ENCODE peak calls at places on chromosomes 16 and 17, in seven cellular contexts. One of them, this sample, is unnamed.

GRCh38 chr16:81601008-81601428 is 156.4 kb downstream of the CMIP start:
- DNase-seq in NCI-H1694 treated with DMSO at 0.1 percent for 48 hours: peak; percentile 29
- DNase-seq in activated CD8-positive, alpha-beta memory T cell treated with anti-CD3 and anti-CD28 coated beads for 1 hour: no peak
- DNase-seq in Ammon's horn: peak; percentile 46
- DNase-seq in stimulated activated CD8-positive, alpha-beta memory T cell treated with anti-CD3 and anti-CD28 coated beads, Interleukin-4, amount 100 ng/mL, for 1 hour: no peak
- DNase-seq in T-helper 2 cell: no peak
- DNase-seq in EL: peak; percentile 64
- DNase-seq in this sample: no peak

GRCh38 chr16:86874141-86874540 is 295.8 kb downstream of the FOXL1 start:
- DNase-seq in NCI-H1694 treated with DMSO at 0.1 percent for 48 hours: no peak
- DNase-seq in activated CD8-positive, alpha-beta memory T cell treated with anti-CD3 and anti-CD28 coated beads for 1 hour: no peak
- DNase-seq in Ammon's horn: no peak
- DNase-seq in stimulated activated CD8-positive, alpha-beta memory T cell treated with anti-CD3 and anti-CD28 coated beads, Interleukin-4, amount 100 ng/mL, for 1 hour: no peak
- DNase-seq in T-helper 2 cell: no peak
- DNase-seq in EL: peak; percentile 36
- DNase-seq in this sample: peak; percentile 26

GRCh38 chr16:31472559-31473203 is 729 bp downstream of the TGFB1I1 start:
- DNase-seq in NCI-H1694 treated with DMSO at 0.1 percent for 48 hours: peak; percentile 1
- DNase-seq in activated CD8-positive, alpha-beta memory T cell treated with anti-CD3 and anti-CD28 coated beads for 1 hour: no peak
- DNase-seq in Ammon's horn: no peak
- DNase-seq in stimulated activated CD8-positive, alpha-beta memory T cell treated with anti-CD3 and anti-CD28 coated beads, Interleukin-4, amount 100 ng/mL, for 1 hour: no peak
- DNase-seq in T-helper 2 cell: no peak
- DNase-seq in EL: peak; percentile 93
- DNase-seq in this sample: peak; percentile 40

GRCh38 chr17:78591263-78591671 is 14.1 kb upstream of the DNAH17 start:
- DNase-seq in NCI-H1694 treated with DMSO at 0.1 percent for 48 hours: no peak
- DNase-seq in activated CD8-positive, alpha-beta memory T cell treated with anti-CD3 and anti-CD28 coated beads for 1 hour: no peak
- DNase-seq in Ammon's horn: no peak
- DNase-seq in stimulated activated CD8-positive, alpha-beta memory T cell treated with anti-CD3 and anti-CD28 coated beads, Interleukin-4, amount 100 ng/mL, for 1 hour: no peak
- DNase-seq in T-helper 2 cell: no peak
- DNase-seq in EL: no peak
- DNase-seq in this sample: no peak

GRCh38 chr16:31745900-31746299 is 127.7 kb upstream of the ZNF267 start:
- DNase-seq in NCI-H1694 treated with DMSO at 0.1 percent for 48 hours: no peak
- DNase-seq in activated CD8-positive, alpha-beta memory T cell treated with anti-CD3 and anti-CD28 coated beads for 1 hour: no peak
- DNase-seq in Ammon's horn: no peak
- DNase-seq in stimulated activated CD8-positive, alpha-beta memory T cell treated with anti-CD3 and anti-CD28 coated beads, Interleukin-4, amount 100 ng/mL, for 1 hour: no peak
- DNase-seq in T-helper 2 cell: no peak
- DNase-seq in EL: no peak
- DNase-seq in this sample: no peak

GRCh38 chr17:18320301-18320700 is 5.2 kb downstream of the SMCR8 start:
- DNase-seq in NCI-H1694 treated with DMSO at 0.1 percent for 48 hours: no peak
- DNase-seq in activated CD8-positive, alpha-beta memory T cell treated with anti-CD3 and anti-CD28 coated beads for 1 hour: no peak
- DNase-seq in Ammon's horn: no peak
- DNase-seq in stimulated activated CD8-positive, alpha-beta memory T cell treated with anti-CD3 and anti-CD28 coated beads, Interleukin-4, amount 100 ng/mL, for 1 hour: no peak
- DNase-seq in T-helper 2 cell: no peak
- DNase-seq in EL: no peak
- DNase-seq in this sample: no peak

GRCh38 chr16:30155188-30155587 is 28.2 kb upstream of the CORO1A start:
- DNase-seq in NCI-H1694 treated with DMSO at 0.1 percent for 48 hours: no peak
- DNase-seq in activated CD8-positive, alpha-beta memory T cell treated with anti-CD3 and anti-CD28 coated beads for 1 hour: no peak
- DNase-seq in Ammon's horn: no peak
- DNase-seq in stimulated activated CD8-positive, alpha-beta memory T cell treated with anti-CD3 and anti-CD28 coated beads, Interleukin-4, amount 100 ng/mL, for 1 hour: no peak
- DNase-seq in T-helper 2 cell: no peak
- DNase-seq in EL: no peak
- DNase-seq in this sample: no peak

GRCh38 chr17:40283662-40284061 is 4.0 kb upstream of the CDC6 start:
- DNase-seq in NCI-H1694 treated with DMSO at 0.1 percent for 48 hours: no peak
- DNase-seq in activated CD8-positive, alpha-beta memory T cell treated with anti-CD3 and anti-CD28 coated beads for 1 hour: no peak
- DNase-seq in Ammon's horn: no peak
- DNase-seq in stimulated activated CD8-positive, alpha-beta memory T cell treated with anti-CD3 and anti-CD28 coated beads, Interleukin-4, amount 100 ng/mL, for 1 hour: no peak
- DNase-seq in T-helper 2 cell: no peak
- DNase-seq in EL: peak; percentile 94
- DNase-seq in this sample: peak; percentile 57

GRCh38 chr17:81125573-81126081 is 39.7 kb upstream of the PVALEF start:
- DNase-seq in NCI-H1694 treated with DMSO at 0.1 percent for 48 hours: no peak
- DNase-seq in activated CD8-positive, alpha-beta memory T cell treated with anti-CD3 and anti-CD28 coated beads for 1 hour: no peak
- DNase-seq in Ammon's horn: no peak
- DNase-seq in stimulated activated CD8-positive, alpha-beta memory T cell treated with anti-CD3 and anti-CD28 coated beads, Interleukin-4, amount 100 ng/mL, for 1 hour: no peak
- DNase-seq in T-helper 2 cell: no peak
- DNase-seq in EL: no peak
- DNase-seq in this sample: no peak

GRCh38 chr16:88528902-88529318 is 41.3 kb upstream of the ZC3H18 start:
- DNase-seq in NCI-H1694 treated with DMSO at 0.1 percent for 48 hours: no peak
- DNase-seq in activated CD8-positive, alpha-beta memory T cell treated with anti-CD3 and anti-CD28 coated beads for 1 hour: no peak
- DNase-seq in Ammon's horn: no peak
- DNase-seq in stimulated activated CD8-positive, alpha-beta memory T cell treated with anti-CD3 and anti-CD28 coated beads, Interleukin-4, amount 100 ng/mL, for 1 hour: no peak
- DNase-seq in T-helper 2 cell: no peak
- DNase-seq in EL: no peak
- DNase-seq in this sample: no peak

GRCh38 chr17:72471296-72471695 is 350.5 kb downstream of the SOX9 start:
- DNase-seq in NCI-H1694 treated with DMSO at 0.1 percent for 48 hours: no peak
- DNase-seq in activated CD8-positive, alpha-beta memory T cell treated with anti-CD3 and anti-CD28 coated beads for 1 hour: no peak
- DNase-seq in Ammon's horn: no peak
- DNase-seq in stimulated activated CD8-positive, alpha-beta memory T cell treated with anti-CD3 and anti-CD28 coated beads, Interleukin-4, amount 100 ng/mL, for 1 hour: no peak
- DNase-seq in T-helper 2 cell: no peak
- DNase-seq in EL: no peak
- DNase-seq in this sample: no peak

GRCh38 chr16:22193134-22193411 is 13.0 kb upstream of the EEF2K start:
- DNase-seq in NCI-H1694 treated with DMSO at 0.1 percent for 48 hours: no peak
- DNase-seq in activated CD8-positive, alpha-beta memory T cell treated with anti-CD3 and anti-CD28 coated beads for 1 hour: no peak
- DNase-seq in Ammon's horn: no peak
- DNase-seq in stimulated activated CD8-positive, alpha-beta memory T cell treated with anti-CD3 and anti-CD28 coated beads, Interleukin-4, amount 100 ng/mL, for 1 hour: no peak
- DNase-seq in T-helper 2 cell: no peak
- DNase-seq in EL: no peak
- DNase-seq in this sample: no peak

GRCh38 chr16:62615526-62615925 is 579.3 kb upstream of the CDH8 start:
- DNase-seq in NCI-H1694 treated with DMSO at 0.1 percent for 48 hours: no peak
- DNase-seq in activated CD8-positive, alpha-beta memory T cell treated with anti-CD3 and anti-CD28 coated beads for 1 hour: no peak
- DNase-seq in Ammon's horn: no peak
- DNase-seq in stimulated activated CD8-positive, alpha-beta memory T cell treated with anti-CD3 and anti-CD28 coated beads, Interleukin-4, amount 100 ng/mL, for 1 hour: no peak
- DNase-seq in T-helper 2 cell: no peak
- DNase-seq in EL: no peak
- DNase-seq in this sample: no peak

GRCh38 chr16:35188288-35189155 is 1729.1 kb downstream of the TP53TG3F start:
- DNase-seq in NCI-H1694 treated with DMSO at 0.1 percent for 48 hours: no peak
- DNase-seq in activated CD8-positive, alpha-beta memory T cell treated with anti-CD3 and anti-CD28 coated beads for 1 hour: no peak
- DNase-seq in Ammon's horn: no peak
- DNase-seq in stimulated activated CD8-positive, alpha-beta memory T cell treated with anti-CD3 and anti-CD28 coated beads, Interleukin-4, amount 100 ng/mL, for 1 hour: no peak
- DNase-seq in T-helper 2 cell: no peak
- DNase-seq in EL: no peak
- DNase-seq in this sample: no peak

GRCh38 chr16:27729516-27730304 is 179.8 kb downstream of the KATNIP start:
- DNase-seq in NCI-H1694 treated with DMSO at 0.1 percent for 48 hours: peak; percentile 21
- DNase-seq in activated CD8-positive, alpha-beta memory T cell treated with anti-CD3 and anti-CD28 coated beads for 1 hour: no peak
- DNase-seq in Ammon's horn: peak; percentile 69
- DNase-seq in stimulated activated CD8-positive, alpha-beta memory T cell treated with anti-CD3 and anti-CD28 coated beads, Interleukin-4, amount 100 ng/mL, for 1 hour: no peak
- DNase-seq in T-helper 2 cell: no peak
- DNase-seq in EL: peak; percentile 13
- DNase-seq in this sample: no peak

GRCh38 chr17:40530988-40531971 is 29.9 kb upstream of the TNS4 start:
- DNase-seq in NCI-H1694 treated with DMSO at 0.1 percent for 48 hours: no peak
- DNase-seq in activated CD8-positive, alpha-beta memory T cell treated with anti-CD3 and anti-CD28 coated beads for 1 hour: no peak
- DNase-seq in Ammon's horn: no peak
- DNase-seq in stimulated activated CD8-positive, alpha-beta memory T cell treated with anti-CD3 and anti-CD28 coated beads, Interleukin-4, amount 100 ng/mL, for 1 hour: no peak
- DNase-seq in T-helper 2 cell: peak; percentile 70
- DNase-seq in EL: no peak
- DNase-seq in this sample: no peak

GRCh38 chr16:72474511-72475123 is 302.7 kb upstream of the PMFBP1 start:
- DNase-seq in NCI-H1694 treated with DMSO at 0.1 percent for 48 hours: no peak
- DNase-seq in activated CD8-positive, alpha-beta memory T cell treated with anti-CD3 and anti-CD28 coated beads for 1 hour: no peak
- DNase-seq in Ammon's horn: no peak
- DNase-seq in stimulated activated CD8-positive, alpha-beta memory T cell treated with anti-CD3 and anti-CD28 coated beads, Interleukin-4, amount 100 ng/mL, for 1 hour: no peak
- DNase-seq in T-helper 2 cell: no peak
- DNase-seq in EL: peak; percentile 83
- DNase-seq in this sample: peak; percentile 79

GRCh38 chr17:4533522-4534502 is 21.4 kb downstream of the MYBBP1A start:
- DNase-seq in NCI-H1694 treated with DMSO at 0.1 percent for 48 hours: peak; percentile 16
- DNase-seq in activated CD8-positive, alpha-beta memory T cell treated with anti-CD3 and anti-CD28 coated beads for 1 hour: no peak
- DNase-seq in Ammon's horn: peak; percentile 97
- DNase-seq in stimulated activated CD8-positive, alpha-beta memory T cell treated with anti-CD3 and anti-CD28 coated beads, Interleukin-4, amount 100 ng/mL, for 1 hour: no peak
- DNase-seq in T-helper 2 cell: no peak
- DNase-seq in EL: no peak
- DNase-seq in this sample: no peak

GRCh38 chr16:87790278-87791023 is 24.7 kb upstream of the KLHDC4 start:
- DNase-seq in NCI-H1694 treated with DMSO at 0.1 percent for 48 hours: no peak
- DNase-seq in activated CD8-positive, alpha-beta memory T cell treated with anti-CD3 and anti-CD28 coated beads for 1 hour: no peak
- DNase-seq in Ammon's horn: no peak
- DNase-seq in stimulated activated CD8-positive, alpha-beta memory T cell treated with anti-CD3 and anti-CD28 coated beads, Interleukin-4, amount 100 ng/mL, for 1 hour: no peak
- DNase-seq in T-helper 2 cell: no peak
- DNase-seq in EL: peak; percentile 34
- DNase-seq in this sample: no peak

GRCh38 chr17:27293359-27293897 is 486 bp upstream of the WSB1 start:
- DNase-seq in NCI-H1694 treated with DMSO at 0.1 percent for 48 hours: no peak
- DNase-seq in activated CD8-positive, alpha-beta memory T cell treated with anti-CD3 and anti-CD28 coated beads for 1 hour: no peak
- DNase-seq in Ammon's horn: no peak
- DNase-seq in stimulated activated CD8-positive, alpha-beta memory T cell treated with anti-CD3 and anti-CD28 coated beads, Interleukin-4, amount 100 ng/mL, for 1 hour: no peak
- DNase-seq in T-helper 2 cell: no peak
- DNase-seq in EL: no peak
- DNase-seq in this sample: no peak

GRCh38 chr17:2095536-2095910 is 40.6 kb downstream of the HIC1 start:
- DNase-seq in NCI-H1694 treated with DMSO at 0.1 percent for 48 hours: no peak
- DNase-seq in activated CD8-positive, alpha-beta memory T cell treated with anti-CD3 and anti-CD28 coated beads for 1 hour: no peak
- DNase-seq in Ammon's horn: no peak
- DNase-seq in stimulated activated CD8-positive, alpha-beta memory T cell treated with anti-CD3 and anti-CD28 coated beads, Interleukin-4, amount 100 ng/mL, for 1 hour: no peak
- DNase-seq in T-helper 2 cell: no peak
- DNase-seq in EL: no peak
- DNase-seq in this sample: no peak

GRCh38 chr16:13808075-13808474 is 111.9 kb upstream of the ERCC4 start:
- DNase-seq in NCI-H1694 treated with DMSO at 0.1 percent for 48 hours: no peak
- DNase-seq in activated CD8-positive, alpha-beta memory T cell treated with anti-CD3 and anti-CD28 coated beads for 1 hour: no peak
- DNase-seq in Ammon's horn: no peak
- DNase-seq in stimulated activated CD8-positive, alpha-beta memory T cell treated with anti-CD3 and anti-CD28 coated beads, Interleukin-4, amount 100 ng/mL, for 1 hour: no peak
- DNase-seq in T-helper 2 cell: no peak
- DNase-seq in EL: no peak
- DNase-seq in this sample: no peak

GRCh38 chr16:721765-722481 is 977 bp downstream of the ANTKMT start:
- DNase-seq in NCI-H1694 treated with DMSO at 0.1 percent for 48 hours: no peak
- DNase-seq in activated CD8-positive, alpha-beta memory T cell treated with anti-CD3 and anti-CD28 coated beads for 1 hour: no peak
- DNase-seq in Ammon's horn: no peak
- DNase-seq in stimulated activated CD8-positive, alpha-beta memory T cell treated with anti-CD3 and anti-CD28 coated beads, Interleukin-4, amount 100 ng/mL, for 1 hour: no peak
- DNase-seq in T-helper 2 cell: no peak
- DNase-seq in EL: no peak
- DNase-seq in this sample: no peak

GRCh38 chr16:3328643-3329042 is 23.3 kb downstream of the ZNF75A start:
- DNase-seq in NCI-H1694 treated with DMSO at 0.1 percent for 48 hours: no peak
- DNase-seq in activated CD8-positive, alpha-beta memory T cell treated with anti-CD3 and anti-CD28 coated beads for 1 hour: no peak
- DNase-seq in Ammon's horn: no peak
- DNase-seq in stimulated activated CD8-positive, alpha-beta memory T cell treated with anti-CD3 and anti-CD28 coated beads, Interleukin-4, amount 100 ng/mL, for 1 hour: no peak
- DNase-seq in T-helper 2 cell: no peak
- DNase-seq in EL: no peak
- DNase-seq in this sample: no peak

This sample was measured in HS-27A.